ENCODE peak calls at places on chromosomes 1 and 21, in four cellular contexts. One of them, this sample, is unnamed.

GRCh38 chr1:41109316-41110263 is 88.1 kb upstream of the SLFNL1 start:
- DNase-seq in PC-3: peak
- DNase-seq in neural progenitor cell: no peak
- DNase-seq in HCT116: peak
- DNase-seq in this sample: no peak

GRCh38 chr1:33244143-33244808 is 12.0 kb upstream of the ZNF362 start:
- DNase-seq in neural progenitor cell: no peak
- DNase-seq in PC-3: peak
- DNase-seq in HCT116: no peak
- DNase-seq in this sample: no peak

GRCh38 chr21:44738621-44739020 is 27.2 kb upstream of the TSPEAR start:
- DNase-seq in neural progenitor cell: no peak
- DNase-seq in HCT116: no peak
- DNase-seq in PC-3: no peak
- DNase-seq in this sample: no peak

GRCh38 chr1:101438359-101438758 is 201.5 kb downstream of the S1PR1 start:
- DNase-seq in neural progenitor cell: peak
- DNase-seq in HCT116: no peak
- DNase-seq in PC-3: peak
- DNase-seq in this sample: peak

GRCh38 chr1:29162476-29163138 is 19.1 kb downstream of the SRSF4 start:
- DNase-seq in PC-3: no peak
- DNase-seq in neural progenitor cell: no peak
- DNase-seq in HCT116: no peak
- DNase-seq in this sample: no peak

GRCh38 chr21:41639336-41639735 is 127.5 kb downstream of the RIPK4 start:
- DNase-seq in PC-3: no peak
- DNase-seq in neural progenitor cell: no peak
- DNase-seq in HCT116: no peak
- DNase-seq in this sample: no peak

GRCh38 chr1:158095737-158096335 is 84.9 kb upstream of the CD1D start:
- DNase-seq in neural progenitor cell: peak
- DNase-seq in HCT116: no peak
- DNase-seq in PC-3: peak
- DNase-seq in this sample: peak

GRCh38 chr1:170765712-170766330 is 101.9 kb downstream of the PRRX1 start:
- DNase-seq in neural progenitor cell: peak
- DNase-seq in PC-3: peak
- DNase-seq in HCT116: peak
- DNase-seq in this sample: peak

GRCh38 chr1:54332781-54333585 is 73.2 kb downstream of the SSBP3 start:
- DNase-seq in HCT116: no peak
- DNase-seq in neural progenitor cell: no peak
- DNase-seq in PC-3: no peak
- DNase-seq in this sample: no peak

GRCh38 chr1:46515576-46515975 is 25.9 kb downstream of the DMBX1 start:
- DNase-seq in PC-3: no peak
- DNase-seq in neural progenitor cell: no peak
- DNase-seq in HCT116: no peak
- DNase-seq in this sample: no peak

GRCh38 chr1:178004926-178005391 is 35.1 kb upstream of the SEC16B start:
- DNase-seq in PC-3: peak
- DNase-seq in neural progenitor cell: no peak
- DNase-seq in HCT116: peak
- DNase-seq in this sample: no peak

GRCh38 chr1:91929246-91929645 is 20.0 kb upstream of the BRDT start:
- DNase-seq in neural progenitor cell: peak
- DNase-seq in HCT116: no peak
- DNase-seq in PC-3: no peak
- DNase-seq in this sample: no peak

GRCh38 chr1:150272379-150272840 is at the start of gene C1orf54:
- DNase-seq in HCT116: no peak
- DNase-seq in PC-3: no peak
- DNase-seq in neural progenitor cell: peak
- DNase-seq in this sample: no peak

GRCh38 chr1:110118636-110119396 is 6.6 kb downstream of the UBL4B start:
- DNase-seq in PC-3: peak
- DNase-seq in HCT116: no peak
- DNase-seq in neural progenitor cell: no peak
- DNase-seq in this sample: no peak

GRCh38 chr1:206723500-206724472 is 39.1 kb downstream of the MAPKAPK2 start:
- DNase-seq in PC-3: peak
- DNase-seq in HCT116: no peak
- DNase-seq in neural progenitor cell: peak
- DNase-seq in this sample: no peak

GRCh38 chr1:7335224-7335879 is 435.7 kb upstream of the VAMP3 start:
- DNase-seq in neural progenitor cell: no peak
- DNase-seq in PC-3: peak
- DNase-seq in HCT116: no peak
- DNase-seq in this sample: no peak

GRCh38 chr1:62294211-62294610 is 25.0 kb downstream of the KANK4 start:
- DNase-seq in HCT116: peak
- DNase-seq in neural progenitor cell: peak
- DNase-seq in PC-3: peak
- DNase-seq in this sample: no peak

GRCh38 chr1:201893431-201893830 is 4.7 kb downstream of the SHISA4 start:
- DNase-seq in neural progenitor cell: no peak
- DNase-seq in PC-3: no peak
- DNase-seq in HCT116: no peak
- DNase-seq in this sample: no peak

GRCh38 chr1:72557446-72558049 is 275.2 kb upstream of the NEGR1 start:
- DNase-seq in PC-3: peak
- DNase-seq in neural progenitor cell: peak
- DNase-seq in HCT116: no peak
- DNase-seq in this sample: no peak

GRCh38 chr1:8213676-8214075 is 104.2 kb upstream of the SLC45A1 start:
- DNase-seq in HCT116: no peak
- DNase-seq in PC-3: no peak
- DNase-seq in neural progenitor cell: no peak
- DNase-seq in this sample: no peak

GRCh38 chr1:201016211-201016651 is 7.3 kb downstream of the KIF21B start:
- DNase-seq in PC-3: peak
- DNase-seq in neural progenitor cell: no peak
- DNase-seq in HCT116: no peak
- DNase-seq in this sample: no peak

GRCh38 chr1:113874017-113874879 is 2.7 kb upstream of the PTPN22 start:
- DNase-seq in PC-3: peak
- DNase-seq in HCT116: peak
- DNase-seq in neural progenitor cell: peak
- DNase-seq in this sample: no peak

GRCh38 chr1:51329443-51330325 is 678 bp downstream of the TTC39A start:
- DNase-seq in HCT116: no peak
- DNase-seq in neural progenitor cell: no peak
- DNase-seq in PC-3: peak
- DNase-seq in this sample: no peak

GRCh38 chr1:70685300-70686286 is 274.5 kb downstream of the CTH start:
- DNase-seq in PC-3: peak
- DNase-seq in HCT116: peak
- DNase-seq in neural progenitor cell: peak
- DNase-seq in this sample: peak

GRCh38 chr1:12424150-12424549 is 193.9 kb downstream of the DHRS3 start:
- DNase-seq in HCT116: no peak
- DNase-seq in PC-3: peak
- DNase-seq in neural progenitor cell: no peak
- DNase-seq in this sample: no peak

GRCh38 chr1:67830928-67831596 is 2.2 kb downstream of the GNG12 start:
- DNase-seq in PC-3: peak
- DNase-seq in HCT116: no peak
- DNase-seq in neural progenitor cell: no peak
- DNase-seq in this sample: no peak

GRCh38 chr1:171468120-171468790 is 17.1 kb upstream of the PRRC2C start:
- DNase-seq in PC-3: peak
- DNase-seq in neural progenitor cell: no peak
- DNase-seq in HCT116: peak
- DNase-seq in this sample: no peak

GRCh38 chr1:246577720-246578106 is 11.5 kb downstream of the CNST start:
- DNase-seq in HCT116: no peak
- DNase-seq in PC-3: no peak
- DNase-seq in neural progenitor cell: no peak
- DNase-seq in this sample: peak

GRCh38 chr1:213585402-213585801 is 402.4 kb upstream of the PROX1 start:
- DNase-seq in PC-3: no peak
- DNase-seq in neural progenitor cell: no peak
- DNase-seq in HCT116: no peak
- DNase-seq in this sample: no peak

GRCh38 chr21:35510294-35510693 is 461.2 kb upstream of the RUNX1 start:
- DNase-seq in PC-3: no peak
- DNase-seq in neural progenitor cell: no peak
- DNase-seq in HCT116: no peak
- DNase-seq in this sample: no peak

GRCh38 chr1:99661780-99662179 is 15.9 kb downstream of the PALMD start:
- DNase-seq in HCT116: no peak
- DNase-seq in neural progenitor cell: no peak
- DNase-seq in PC-3: no peak
- DNase-seq in this sample: no peak

GRCh38 chr1:70666381-70667140 is 255.5 kb downstream of the CTH start:
- DNase-seq in HCT116: no peak
- DNase-seq in PC-3: no peak
- DNase-seq in neural progenitor cell: no peak
- DNase-seq in this sample: no peak

GRCh38 chr1:234681065-234681464 is 71.1 kb upstream of the IRF2BP2 start:
- DNase-seq in HCT116: no peak
- DNase-seq in PC-3: no peak
- DNase-seq in neural progenitor cell: no peak
- DNase-seq in this sample: no peak

GRCh38 chr1:234681990-234682389 is 72.0 kb upstream of the IRF2BP2 start:
- DNase-seq in PC-3: no peak
- DNase-seq in neural progenitor cell: no peak
- DNase-seq in HCT116: no peak
- DNase-seq in this sample: no peak

GRCh38 chr1:234683856-234684632 is 74.1 kb upstream of the IRF2BP2 start:
- DNase-seq in HCT116: peak
- DNase-seq in PC-3: peak
- DNase-seq in neural progenitor cell: no peak
- DNase-seq in this sample: no peak

GRCh38 chr1:234683127-234683855 is 73.3 kb upstream of the IRF2BP2 start:
- DNase-seq in neural progenitor cell: no peak
- DNase-seq in HCT116: no peak
- DNase-seq in PC-3: no peak
- DNase-seq in this sample: no peak

GRCh38 chr1:234680331-234680904 is 70.4 kb upstream of the IRF2BP2 start:
- DNase-seq in HCT116: no peak
- DNase-seq in neural progenitor cell: no peak
- DNase-seq in PC-3: no peak
- DNase-seq in this sample: no peak
- H2AFZ ChIP-seq in HCT116: no peak
- H2AFZ ChIP-seq in neural progenitor cell: no peak
- H2AFZ ChIP-seq in PC-3: no peak
- H2AFZ ChIP-seq in this sample: no peak

GRCh38 chr1:47590523-47591225 is 152.8 kb downstream of the FOXD2 start:
- DNase-seq in HCT116: no peak
- DNase-seq in PC-3: no peak
- DNase-seq in neural progenitor cell: no peak
- DNase-seq in this sample: no peak

GRCh38 chr1:47591801-47592200 is 154.0 kb downstream of the FOXD2 start:
- DNase-seq in neural progenitor cell: no peak
- DNase-seq in HCT116: no peak
- DNase-seq in PC-3: no peak
- DNase-seq in this sample: no peak

GRCh38 chr1:47585141-47585902 is 147.5 kb downstream of the FOXD2 start:
- DNase-seq in PC-3: no peak
- DNase-seq in HCT116: no peak
- DNase-seq in neural progenitor cell: no peak
- DNase-seq in this sample: no peak

GRCh38 chr1:47584249-47584648 is 146.4 kb downstream of the FOXD2 start:
- DNase-seq in HCT116: no peak
- DNase-seq in PC-3: no peak
- DNase-seq in neural progenitor cell: no peak
- DNase-seq in this sample: no peak

GRCh38 chr1:47587891-47588582 is 150.2 kb downstream of the FOXD2 start:
- DNase-seq in PC-3: no peak
- DNase-seq in HCT116: no peak
- DNase-seq in neural progenitor cell: no peak
- DNase-seq in this sample: no peak
- TF ChIP-seq EZH2phosphoT487 in PC-3: no peak
- TF ChIP-seq EZH2phosphoT487 in HCT116: no peak
- TF ChIP-seq EZH2phosphoT487 in neural progenitor cell: no peak
- TF ChIP-seq EZH2phosphoT487 in this sample: no peak

DNA sequence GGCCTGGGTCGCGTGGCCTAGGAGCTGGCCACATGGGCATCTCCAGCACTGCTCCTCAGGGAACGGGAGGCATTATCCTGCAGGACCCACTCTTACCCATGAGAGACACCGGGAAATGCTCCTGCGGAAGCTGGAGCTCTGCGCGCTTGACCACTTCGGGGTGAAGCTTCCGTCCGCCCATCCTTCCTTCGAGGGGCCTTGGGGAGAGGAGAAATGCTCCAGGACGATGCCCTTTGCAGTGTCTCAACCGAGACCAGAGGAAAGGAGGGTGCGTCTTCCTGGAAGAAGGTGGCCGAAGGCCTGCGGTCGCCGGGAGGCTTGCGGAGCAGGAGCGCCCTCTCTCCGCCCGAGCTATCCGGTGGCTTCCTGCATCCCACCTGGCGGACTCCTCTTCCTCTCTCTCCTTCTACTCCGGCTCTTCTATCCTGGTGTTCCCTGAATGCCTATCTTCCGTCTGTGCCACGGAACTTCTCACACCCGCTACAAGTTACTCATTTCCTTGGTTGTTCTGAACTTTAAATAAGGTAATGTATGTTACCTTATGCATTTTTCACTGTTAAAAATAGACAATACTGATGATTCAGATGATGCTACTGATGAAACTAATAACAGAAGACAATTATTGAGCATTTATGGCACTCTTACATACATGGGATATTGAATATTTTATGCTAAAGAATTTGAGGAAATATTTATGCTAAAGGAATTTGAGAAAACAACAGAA is 91.4 kb downstream of the PRKAB2 start:
- DNase-seq in PC-3: no peak
- DNase-seq in HCT116: no peak
- DNase-seq in neural progenitor cell: no peak
- DNase-seq in this sample: no peak
- H3K4me3 ChIP-seq in PC-3: no peak
- H3K4me3 ChIP-seq in HCT116: no peak
- H3K4me3 ChIP-seq in neural progenitor cell: no peak
- H3K4me3 ChIP-seq in this sample: peak

DNA sequence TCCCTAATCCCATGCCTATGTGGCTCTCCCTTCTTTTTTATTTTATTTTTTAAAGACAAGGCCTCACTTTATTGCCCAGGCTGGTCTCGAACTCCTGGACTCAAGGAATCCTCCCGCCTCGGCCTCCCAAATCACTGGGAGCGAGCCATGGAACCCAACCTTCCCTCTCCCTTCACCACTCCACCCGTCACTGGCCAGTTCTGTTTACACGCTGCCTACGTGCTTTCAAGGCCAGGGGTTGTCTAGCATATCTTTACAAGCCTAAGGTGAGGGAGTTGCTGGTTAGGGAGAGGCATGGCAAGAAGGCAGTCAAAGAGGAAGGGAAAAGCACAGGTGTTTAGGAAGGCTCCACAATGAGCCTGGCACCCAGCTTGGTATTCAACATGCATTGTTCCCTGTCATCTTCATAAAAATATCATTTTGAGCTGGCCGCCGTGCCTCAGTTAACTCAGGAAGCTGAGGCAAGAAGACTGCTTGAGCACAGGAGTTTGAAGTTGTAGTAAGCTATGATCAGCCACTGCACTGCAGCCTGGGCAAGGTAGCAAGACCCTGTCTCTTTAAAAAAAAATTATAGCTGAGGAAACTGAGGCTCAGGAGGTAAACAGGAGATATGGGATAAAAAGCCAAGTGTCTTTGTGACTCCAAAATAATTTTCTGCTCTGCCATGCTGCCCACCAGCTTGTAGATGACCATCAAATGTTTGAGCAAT is 1.1 kb downstream of the RHBDL2 start:
- DNase-seq in HCT116: no peak
- DNase-seq in neural progenitor cell: no peak
- DNase-seq in PC-3: no peak
- DNase-seq in this sample: no peak
- H2AFZ ChIP-seq in HCT116: no peak
- H2AFZ ChIP-seq in neural progenitor cell: no peak
- H2AFZ ChIP-seq in PC-3: peak
- H2AFZ ChIP-seq in this sample: no peak